ENCODE peak calls at places on chromosome 21, in six cellular contexts. One of them, this sample, is unnamed.

GRCh38 chr21:26732442-26733221 is 112.6 kb downstream of the ADAMTS1 start:
- DNase-seq in Ammon's horn: peak; percentile 59
- DNase-seq in hypothalamus: no peak
- DNase-seq in ureter: peak; percentile 53
- DNase-seq in BE2C: peak; percentile 68
- DNase-seq in coronary artery: no peak
- DNase-seq in this sample: no peak

GRCh38 chr21:42513151-42513984 is at the start of gene SLC37A1:
- DNase-seq in coronary artery: peak; percentile 75
- DNase-seq in Ammon's horn: no peak
- DNase-seq in hypothalamus: no peak
- DNase-seq in ureter: peak; percentile 50
- DNase-seq in BE2C: no peak
- DNase-seq in this sample: no peak

GRCh38 chr21:33640697-33641338 is 723 bp downstream of the CRYZL1 start:
- DNase-seq in BE2C: peak; percentile 19
- DNase-seq in Ammon's horn: peak; percentile 40
- DNase-seq in coronary artery: no peak
- DNase-seq in hypothalamus: no peak
- DNase-seq in ureter: no peak
- DNase-seq in this sample: peak; percentile 8

GRCh38 chr21:33949516-33950424 is 34.2 kb upstream of the ATP5PO start:
- DNase-seq in Ammon's horn: no peak
- DNase-seq in BE2C: no peak
- DNase-seq in coronary artery: no peak
- DNase-seq in hypothalamus: no peak
- DNase-seq in ureter: peak; percentile 38
- DNase-seq in this sample: no peak

GRCh38 chr21:37338671-37339526 is 27.7 kb upstream of the DYRK1A start:
- DNase-seq in ureter: peak; percentile 48
- DNase-seq in BE2C: peak; percentile 81
- DNase-seq in Ammon's horn: peak; percentile 2
- DNase-seq in coronary artery: peak; percentile 80
- DNase-seq in hypothalamus: no peak
- DNase-seq in this sample: peak; percentile 94

GRCh38 chr21:45224189-45224938 is 63.3 kb downstream of the POFUT2 start:
- DNase-seq in Ammon's horn: no peak
- DNase-seq in coronary artery: no peak
- DNase-seq in ureter: no peak
- DNase-seq in hypothalamus: no peak
- DNase-seq in BE2C: no peak
- DNase-seq in this sample: no peak

GRCh38 chr21:16942703-16943102 is 570.1 kb upstream of the CXADR start:
- DNase-seq in ureter: no peak
- DNase-seq in Ammon's horn: no peak
- DNase-seq in coronary artery: no peak
- DNase-seq in hypothalamus: no peak
- DNase-seq in BE2C: peak; percentile 50
- DNase-seq in this sample: no peak

GRCh38 chr21:15430023-15430422 is 299.8 kb upstream of the USP25 start:
- DNase-seq in ureter: no peak
- DNase-seq in hypothalamus: no peak
- DNase-seq in BE2C: no peak
- DNase-seq in coronary artery: no peak
- DNase-seq in Ammon's horn: no peak
- DNase-seq in this sample: no peak

GRCh38 chr21:21109736-21110135 is 111.5 kb downstream of the NCAM2 start:
- DNase-seq in Ammon's horn: no peak
- DNase-seq in hypothalamus: no peak
- DNase-seq in coronary artery: no peak
- DNase-seq in BE2C: no peak
- DNase-seq in ureter: no peak
- DNase-seq in this sample: no peak

GRCh38 chr21:42737969-42738590 is 84.7 kb downstream of the PDE9A start:
- DNase-seq in Ammon's horn: peak; percentile 78
- DNase-seq in hypothalamus: no peak
- DNase-seq in coronary artery: peak; percentile 73
- DNase-seq in ureter: no peak
- DNase-seq in BE2C: no peak
- DNase-seq in this sample: no peak

GRCh38 chr21:28069446-28069845 is 923.2 kb downstream of the LTN1 start:
- DNase-seq in ureter: no peak
- DNase-seq in coronary artery: no peak
- DNase-seq in BE2C: no peak
- DNase-seq in Ammon's horn: peak; percentile 9
- DNase-seq in hypothalamus: no peak
- DNase-seq in this sample: peak; percentile 15

GRCh38 chr21:32122082-32122481 is 156.8 kb downstream of the MIS18A start:
- DNase-seq in ureter: no peak
- DNase-seq in BE2C: no peak
- DNase-seq in hypothalamus: no peak
- DNase-seq in Ammon's horn: no peak
- DNase-seq in coronary artery: no peak
- DNase-seq in this sample: no peak

GRCh38 chr21:36419996-36420395 is 34.8 kb downstream of the CHAF1B start:
- DNase-seq in hypothalamus: no peak
- DNase-seq in ureter: peak; percentile 85
- DNase-seq in Ammon's horn: peak; percentile 92
- DNase-seq in BE2C: peak; percentile 80
- DNase-seq in coronary artery: peak; percentile 88
- DNase-seq in this sample: peak; percentile 59

GRCh38 chr21:44911384-44912157 is 9.1 kb downstream of the ITGB2 start:
- DNase-seq in BE2C: no peak
- DNase-seq in Ammon's horn: peak; percentile 78
- DNase-seq in ureter: peak; percentile 92
- DNase-seq in hypothalamus: peak; percentile 16
- DNase-seq in coronary artery: no peak
- DNase-seq in this sample: no peak

GRCh38 chr21:45291613-45292398 is 4.1 kb upstream of the POFUT2 start:
- DNase-seq in Ammon's horn: no peak
- DNase-seq in BE2C: peak; percentile 33
- DNase-seq in ureter: peak; percentile 46
- DNase-seq in hypothalamus: no peak
- DNase-seq in coronary artery: peak; percentile 79
- DNase-seq in this sample: no peak